ENCODE peak calls at places on chromosomes 1 and 21, in nine cellular contexts. One of them, this sample, is unnamed. For H3K4me1, the result is how much of the 10 kb centered on the place peaks cover.

GRCh38 chr1:231272880-231273279 is 31.9 kb downstream of the GNPAT start:
- DNase-seq in endothelial cell of umbilical vein: peak
- DNase-seq in pancreas: no peak
- DNase-seq in neuronal stem cell: no peak
- DNase-seq in cardiac muscle cell: no peak
- DNase-seq in heart right ventricle: no peak
- DNase-seq in GM23338: no peak
- DNase-seq in thoracic aorta: no peak
- DNase-seq in NT2/D1: no peak
- DNase-seq in this sample: no peak

GRCh38 chr1:63802109-63802508 is 28.3 kb downstream of the ROR1 start:
- DNase-seq in endothelial cell of umbilical vein: no peak
- DNase-seq in pancreas: no peak
- DNase-seq in neuronal stem cell: no peak
- DNase-seq in cardiac muscle cell: no peak
- DNase-seq in heart right ventricle: no peak
- DNase-seq in GM23338: no peak
- DNase-seq in thoracic aorta: no peak
- DNase-seq in NT2/D1: no peak
- DNase-seq in this sample: no peak

GRCh38 chr1:55490556-55490955 is 275.4 kb upstream of the USP24 start:
- DNase-seq in endothelial cell of umbilical vein: no peak
- DNase-seq in pancreas: no peak
- DNase-seq in neuronal stem cell: no peak
- DNase-seq in cardiac muscle cell: no peak
- DNase-seq in heart right ventricle: no peak
- DNase-seq in GM23338: no peak
- DNase-seq in thoracic aorta: no peak
- DNase-seq in NT2/D1: no peak
- DNase-seq in this sample: no peak

GRCh38 chr1:154609398-154610380 is 1.7 kb upstream of the ADAR start:
- DNase-seq in endothelial cell of umbilical vein: no peak
- DNase-seq in pancreas: no peak
- DNase-seq in neuronal stem cell: no peak
- DNase-seq in cardiac muscle cell: no peak
- DNase-seq in heart right ventricle: no peak
- DNase-seq in GM23338: peak
- DNase-seq in thoracic aorta: no peak
- DNase-seq in NT2/D1: peak
- DNase-seq in this sample: peak

GRCh38 chr1:82978461-82979324 is 1020.2 kb downstream of the TTLL7 start:
- DNase-seq in endothelial cell of umbilical vein: no peak
- DNase-seq in pancreas: no peak
- DNase-seq in neuronal stem cell: no peak
- DNase-seq in cardiac muscle cell: peak
- DNase-seq in heart right ventricle: no peak
- DNase-seq in GM23338: peak
- DNase-seq in thoracic aorta: no peak
- DNase-seq in NT2/D1: peak
- DNase-seq in this sample: no peak

GRCh38 chr1:41535236-41535720 is 50.8 kb upstream of the EDN2 start:
- DNase-seq in endothelial cell of umbilical vein: no peak
- DNase-seq in pancreas: peak
- DNase-seq in neuronal stem cell: no peak
- DNase-seq in cardiac muscle cell: no peak
- DNase-seq in heart right ventricle: no peak
- DNase-seq in GM23338: no peak
- DNase-seq in thoracic aorta: no peak
- DNase-seq in NT2/D1: no peak
- DNase-seq in this sample: no peak

GRCh38 chr21:43827015-43827611 is 37.7 kb downstream of the RRP1 start:
- DNase-seq in endothelial cell of umbilical vein: no peak
- DNase-seq in pancreas: peak
- DNase-seq in neuronal stem cell: no peak
- DNase-seq in cardiac muscle cell: no peak
- DNase-seq in heart right ventricle: no peak
- DNase-seq in GM23338: no peak
- DNase-seq in thoracic aorta: no peak
- DNase-seq in NT2/D1: no peak
- DNase-seq in this sample: no peak

GRCh38 chr1:19439464-19440171 is 45.7 kb downstream of the CAPZB start:
- DNase-seq in endothelial cell of umbilical vein: peak
- DNase-seq in pancreas: no peak
- DNase-seq in neuronal stem cell: no peak
- DNase-seq in cardiac muscle cell: peak
- DNase-seq in heart right ventricle: peak
- DNase-seq in GM23338: peak
- DNase-seq in thoracic aorta: no peak
- DNase-seq in NT2/D1: no peak
- DNase-seq in this sample: no peak

GRCh38 chr1:248810000-248810726 is 15.6 kb downstream of the SH3BP5L start:
- DNase-seq in endothelial cell of umbilical vein: no peak
- DNase-seq in pancreas: no peak
- DNase-seq in neuronal stem cell: no peak
- DNase-seq in cardiac muscle cell: no peak
- DNase-seq in heart right ventricle: no peak
- DNase-seq in GM23338: no peak
- DNase-seq in thoracic aorta: no peak
- DNase-seq in NT2/D1: no peak
- DNase-seq in this sample: no peak

GRCh38 chr1:248805905-248806304 is 19.8 kb downstream of the SH3BP5L start:
- DNase-seq in endothelial cell of umbilical vein: no peak
- DNase-seq in pancreas: no peak
- DNase-seq in neuronal stem cell: no peak
- DNase-seq in cardiac muscle cell: no peak
- DNase-seq in heart right ventricle: no peak
- DNase-seq in GM23338: no peak
- DNase-seq in thoracic aorta: no peak
- DNase-seq in NT2/D1: no peak
- DNase-seq in this sample: no peak

GRCh38 chr1:248808876-248809275 is 16.8 kb downstream of the SH3BP5L start:
- DNase-seq in endothelial cell of umbilical vein: no peak
- DNase-seq in pancreas: no peak
- DNase-seq in neuronal stem cell: no peak
- DNase-seq in cardiac muscle cell: no peak
- DNase-seq in heart right ventricle: no peak
- DNase-seq in GM23338: no peak
- DNase-seq in thoracic aorta: no peak
- DNase-seq in NT2/D1: no peak
- DNase-seq in this sample: no peak

GRCh38 chr1:248804771-248805681 is 20.7 kb downstream of the SH3BP5L start:
- DNase-seq in endothelial cell of umbilical vein: no peak
- DNase-seq in pancreas: no peak
- DNase-seq in neuronal stem cell: no peak
- DNase-seq in cardiac muscle cell: peak
- DNase-seq in heart right ventricle: no peak
- DNase-seq in GM23338: no peak
- DNase-seq in thoracic aorta: no peak
- DNase-seq in NT2/D1: no peak
- DNase-seq in this sample: no peak

GRCh38 chr1:248807067-248807737 is 18.5 kb downstream of the SH3BP5L start:
- DNase-seq in endothelial cell of umbilical vein: peak
- DNase-seq in pancreas: peak
- DNase-seq in neuronal stem cell: peak
- DNase-seq in cardiac muscle cell: peak
- DNase-seq in heart right ventricle: peak
- DNase-seq in GM23338: peak
- DNase-seq in thoracic aorta: no peak
- DNase-seq in NT2/D1: peak
- DNase-seq in this sample: peak
- H3K4me3 ChIP-seq in endothelial cell of umbilical vein: no peak
- H3K4me3 ChIP-seq in pancreas: no peak
- H3K4me3 ChIP-seq in neuronal stem cell: no peak
- H3K4me3 ChIP-seq in cardiac muscle cell: no peak
- H3K4me3 ChIP-seq in heart right ventricle: no peak
- H3K4me3 ChIP-seq in GM23338: no peak
- H3K4me3 ChIP-seq in thoracic aorta: no peak
- H3K4me3 ChIP-seq in NT2/D1: no peak
- H3K4me3 ChIP-seq in this sample: no peak

DNA sequence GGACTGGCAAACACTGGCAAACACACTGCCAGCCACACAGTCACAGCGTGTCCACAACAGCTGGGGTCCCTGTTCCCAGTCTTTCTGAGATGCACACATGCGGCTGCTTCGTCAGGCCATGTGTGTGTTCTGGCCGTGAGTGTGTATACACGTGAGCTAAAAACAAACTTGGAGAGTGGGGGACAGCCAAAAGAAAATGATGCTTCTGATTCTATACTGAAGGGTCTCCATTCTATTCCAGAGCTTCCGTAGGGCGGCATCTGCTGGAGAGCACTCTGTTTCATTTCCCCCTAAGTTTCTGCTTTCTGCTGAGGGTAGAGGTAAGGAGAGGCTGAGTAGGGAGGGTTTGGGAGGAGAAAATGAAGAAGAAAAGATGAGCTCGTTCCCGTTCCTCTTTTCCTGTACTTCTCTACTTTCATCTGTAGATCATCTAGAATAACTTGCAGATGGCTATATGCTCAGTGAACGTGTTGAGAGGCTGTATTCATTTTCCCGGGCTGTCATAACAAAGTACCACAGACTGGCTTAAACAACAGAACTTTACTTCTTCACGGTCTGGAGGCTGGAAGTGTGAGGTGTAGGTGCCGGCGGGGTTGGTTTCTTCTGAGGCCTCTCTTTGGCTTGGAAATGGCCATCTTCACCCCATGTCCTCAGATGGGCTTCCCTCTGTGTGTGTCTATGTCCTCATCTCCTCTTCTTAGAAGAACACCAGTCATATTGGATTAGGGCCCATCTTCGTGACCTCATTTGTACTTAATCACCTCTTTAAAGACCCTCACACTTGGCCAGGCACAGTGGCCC is 151.6 kb downstream of the TOMM20 start:
- DNase-seq in endothelial cell of umbilical vein: no peak
- DNase-seq in pancreas: no peak
- DNase-seq in neuronal stem cell: no peak
- DNase-seq in cardiac muscle cell: no peak
- DNase-seq in heart right ventricle: no peak
- DNase-seq in GM23338: no peak
- DNase-seq in thoracic aorta: no peak
- DNase-seq in NT2/D1: no peak
- DNase-seq in this sample: no peak
- H3K4me1 ChIP-seq in endothelial cell of umbilical vein: half or more
- H3K4me1 ChIP-seq in pancreas: under half
- H3K4me1 ChIP-seq in neuronal stem cell: under half
- H3K4me1 ChIP-seq in cardiac muscle cell: under half
- H3K4me1 ChIP-seq in heart right ventricle: half or more
- H3K4me1 ChIP-seq in GM23338: under half
- H3K4me1 ChIP-seq in thoracic aorta: half or more
- H3K4me1 ChIP-seq in NT2/D1: under half
- H3K4me1 ChIP-seq in this sample: under half

GRCh38 chr1:238233966-238234365 is 343.2 kb upstream of the ZP4 start:
- DNase-seq in endothelial cell of umbilical vein: no peak
- DNase-seq in pancreas: no peak
- DNase-seq in neuronal stem cell: no peak
- DNase-seq in cardiac muscle cell: no peak
- DNase-seq in heart right ventricle: no peak
- DNase-seq in GM23338: no peak
- DNase-seq in thoracic aorta: no peak
- DNase-seq in NT2/D1: no peak
- DNase-seq in this sample: no peak

GRCh38 chr1:238226805-238227204 is 336.1 kb upstream of the ZP4 start:
- DNase-seq in endothelial cell of umbilical vein: no peak
- DNase-seq in pancreas: no peak
- DNase-seq in neuronal stem cell: no peak
- DNase-seq in cardiac muscle cell: peak
- DNase-seq in heart right ventricle: no peak
- DNase-seq in GM23338: no peak
- DNase-seq in thoracic aorta: no peak
- DNase-seq in NT2/D1: no peak
- DNase-seq in this sample: no peak

GRCh38 chr1:238232036-238232744 is 341.5 kb upstream of the ZP4 start:
- DNase-seq in endothelial cell of umbilical vein: no peak
- DNase-seq in pancreas: no peak
- DNase-seq in neuronal stem cell: no peak
- DNase-seq in cardiac muscle cell: no peak
- DNase-seq in heart right ventricle: no peak
- DNase-seq in GM23338: no peak
- DNase-seq in thoracic aorta: no peak
- DNase-seq in NT2/D1: no peak
- DNase-seq in this sample: no peak
- H3K4me3 ChIP-seq in endothelial cell of umbilical vein: no peak
- H3K4me3 ChIP-seq in pancreas: no peak
- H3K4me3 ChIP-seq in neuronal stem cell: no peak
- H3K4me3 ChIP-seq in cardiac muscle cell: no peak
- H3K4me3 ChIP-seq in heart right ventricle: no peak
- H3K4me3 ChIP-seq in GM23338: no peak
- H3K4me3 ChIP-seq in thoracic aorta: no peak
- H3K4me3 ChIP-seq in NT2/D1: no peak
- H3K4me3 ChIP-seq in this sample: no peak

GRCh38 chr1:2300851-2301606 is 72.9 kb downstream of the SKI start:
- DNase-seq in endothelial cell of umbilical vein: peak
- DNase-seq in pancreas: no peak
- DNase-seq in neuronal stem cell: no peak
- DNase-seq in cardiac muscle cell: no peak
- DNase-seq in heart right ventricle: peak
- DNase-seq in GM23338: no peak
- DNase-seq in thoracic aorta: peak
- DNase-seq in NT2/D1: no peak
- DNase-seq in this sample: no peak

GRCh38 chr1:2301607-2302291 is 73.6 kb downstream of the SKI start:
- DNase-seq in endothelial cell of umbilical vein: no peak
- DNase-seq in pancreas: no peak
- DNase-seq in neuronal stem cell: no peak
- DNase-seq in cardiac muscle cell: no peak
- DNase-seq in heart right ventricle: no peak
- DNase-seq in GM23338: no peak
- DNase-seq in thoracic aorta: no peak
- DNase-seq in NT2/D1: no peak
- DNase-seq in this sample: no peak

GRCh38 chr1:2298685-2299673 is 70.9 kb downstream of the SKI start:
- DNase-seq in endothelial cell of umbilical vein: no peak
- DNase-seq in pancreas: no peak
- DNase-seq in neuronal stem cell: no peak
- DNase-seq in cardiac muscle cell: no peak
- DNase-seq in heart right ventricle: peak
- DNase-seq in GM23338: no peak
- DNase-seq in thoracic aorta: no peak
- DNase-seq in NT2/D1: no peak
- DNase-seq in this sample: no peak

GRCh38 chr1:2302292-2302925 is 74.3 kb downstream of the SKI start:
- DNase-seq in endothelial cell of umbilical vein: no peak
- DNase-seq in pancreas: no peak
- DNase-seq in neuronal stem cell: no peak
- DNase-seq in cardiac muscle cell: no peak
- DNase-seq in heart right ventricle: no peak
- DNase-seq in GM23338: no peak
- DNase-seq in thoracic aorta: no peak
- DNase-seq in NT2/D1: no peak
- DNase-seq in this sample: no peak

DNA sequence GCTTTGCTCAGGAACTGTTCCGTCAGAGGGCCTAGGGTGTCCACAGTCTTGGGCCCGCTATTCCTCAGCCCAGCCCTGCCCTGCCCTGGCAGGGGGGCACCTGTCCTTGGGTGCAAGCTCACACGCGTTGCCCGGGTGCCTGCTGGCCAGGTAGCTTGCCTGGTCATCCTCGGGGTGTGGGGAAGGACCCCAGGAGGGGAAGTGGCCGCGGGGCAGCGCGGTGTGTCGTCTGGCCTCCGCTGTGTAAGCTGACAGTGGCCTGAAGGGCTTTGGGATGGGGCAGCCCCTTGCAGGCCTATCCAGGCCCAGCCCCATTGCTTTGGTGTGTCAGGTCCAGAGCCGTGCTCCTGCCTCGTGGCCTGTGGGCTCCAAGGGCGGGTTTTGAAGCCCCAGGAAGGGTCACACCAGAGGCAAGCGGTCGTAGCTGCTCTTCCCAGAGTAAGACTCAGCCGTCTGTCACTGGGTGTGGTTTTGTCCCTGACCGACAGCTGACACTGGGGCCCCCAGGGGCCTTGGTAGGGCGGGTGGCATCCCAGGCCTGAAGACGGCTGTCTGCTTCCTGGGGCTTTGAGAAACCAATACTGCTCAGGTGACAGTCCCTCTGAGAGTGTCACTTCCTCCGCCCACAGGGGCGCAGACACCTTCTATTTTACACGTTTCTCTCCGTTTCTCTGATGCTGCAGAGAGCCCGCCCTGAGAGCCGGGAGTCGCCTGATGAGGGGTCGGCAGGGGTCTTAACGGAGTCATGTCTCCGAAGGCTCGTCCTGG is 72.1 kb downstream of the SKI start:
- DNase-seq in endothelial cell of umbilical vein: no peak
- DNase-seq in pancreas: no peak
- DNase-seq in neuronal stem cell: no peak
- DNase-seq in cardiac muscle cell: no peak
- DNase-seq in heart right ventricle: no peak
- DNase-seq in GM23338: no peak
- DNase-seq in thoracic aorta: no peak
- DNase-seq in NT2/D1: no peak
- DNase-seq in this sample: no peak
- H3K4me1 ChIP-seq in endothelial cell of umbilical vein: under half
- H3K4me1 ChIP-seq in pancreas: under half
- H3K4me1 ChIP-seq in neuronal stem cell: under half
- H3K4me1 ChIP-seq in cardiac muscle cell: under half
- H3K4me1 ChIP-seq in heart right ventricle: half or more
- H3K4me1 ChIP-seq in GM23338: under half
- H3K4me1 ChIP-seq in thoracic aorta: half or more
- H3K4me1 ChIP-seq in NT2/D1: under half
- H3K4me1 ChIP-seq in this sample: under half

This sample was measured in iPS DF 6.9.